ENCODE peak calls at places on chromosome 19, in six cellular contexts. T, O, M, S, V and K are unnamed samples.

GRCh38 chr19:10006752-10007323 is 3.5 kb downstream of the COL5A3 start:
- ATAC-seq in S (no peak), M (no peak), V (no peak), T (no peak), O (no peak), K (no peak)

GRCh38 chr19:663682-664117 is 686 bp upstream of the RNF126 start:
- ATAC-seq in T (no peak), O (no peak), S (no peak), M (no peak), V (no peak), K (no peak)

GRCh38 chr19:48841047-48841446 is 4.8 kb upstream of the HSD17B14 start:
- ATAC-seq in O (no peak), M (no peak), T (no peak), S (no peak), V (no peak), K (no peak)

GRCh38 chr19:13899912-13900584 is 5.9 kb downstream of the BRME1 start:
- ATAC-seq in S (no peak), T (no peak), O (no peak), M (no peak), V (no peak), K (no peak)

GRCh38 chr19:45809643-45810159 is 5.4 kb downstream of the RSPH6A start:
- ATAC-seq in S (peak), V (peak), T (no peak), O (peak), M (no peak), K (no peak)

GRCh38 chr19:16359964-16360363 is 35.3 kb downstream of the KLF2 start:
- ATAC-seq in V (no peak), M (peak), O (no peak), T (no peak), S (no peak), K (no peak)

GRCh38 chr19:33285441-33285927 is 16.9 kb downstream of the CEBPA start:
- ATAC-seq in V (no peak), T (no peak), O (no peak), S (peak), M (no peak), K (no peak)

GRCh38 chr19:46915386-46915785 is 54.6 kb downstream of the ARHGAP35 start:
- ATAC-seq in V (no peak), S (no peak), T (no peak), O (no peak), M (no peak), K (no peak)

GRCh38 chr19:48618916-48619691 is at the start of the genes RPL18 and SPHK2:
- ATAC-seq in O (peak), S (peak), T (peak), M (peak), V (peak), K (peak)

GRCh38 chr19:40331052-40331451 is 17.1 kb downstream of the C19orf47 start:
- ATAC-seq in O (no peak), T (no peak), S (peak), M (no peak), V (no peak), K (no peak)

GRCh38 chr19:51926426-51926783 is 867 bp upstream of the ZNF613 start:
- ATAC-seq in S (no peak), V (no peak), T (no peak), O (no peak), M (no peak), K (no peak)

GRCh38 chr19:33241530-33242101 is 16.0 kb upstream of the SLC7A10 start:
- ATAC-seq in M (no peak), O (peak), V (peak), S (peak), T (peak), K (peak)

GRCh38 chr19:7848779-7849457 is 18.9 kb downstream of the EVI5L start:
- ATAC-seq in V (no peak), M (no peak), T (no peak), S (no peak), O (no peak), K (no peak)

GRCh38 chr19:12913011-12913561 is 6.0 kb downstream of the SYCE2 start:
- ATAC-seq in V (no peak), T (no peak), S (peak), O (peak), M (no peak), K (no peak)